ENCODE peak calls at places on chromosomes 7 and 10, in five cellular contexts. A is mesenchymal stem cell, K is IMR-90, Y is neuronal stem cell, C is H1. W is an unnamed sample.

GRCh38 chr7:111098011-111098925 is 7.3 kb downstream of the LRRN3 start:
- DNase-seq in A (peak), K (peak), Y (no peak), C (no peak), W (peak)

GRCh38 chr10:132627736-132628512 is 90.3 kb downstream of the INPP5A start:
- DNase-seq in A (peak), K (peak), Y (no peak), C (no peak), W (peak)

GRCh38 chr7:26500749-26501352 is 209.2 kb downstream of the SNX10 start:
- DNase-seq in A (peak), K (peak), Y (no peak), C (no peak), W (peak)

GRCh38 chr7:38833329-38833728 is 75.7 kb downstream of the VPS41 start:
- DNase-seq in A (no peak), K (no peak), Y (no peak), C (no peak), W (peak)

GRCh38 chr10:84179059-84179710 is 5.6 kb downstream of the GPR15LG start:
- DNase-seq in A (peak), K (peak), Y (no peak), C (no peak), W (no peak)

GRCh38 chr10:97651773-97652172 is 11.3 kb downstream of the PI4K2A start:
- DNase-seq in A (peak), K (no peak), Y (no peak), C (no peak), W (peak)

GRCh38 chr7:108222236-108222892 is 92.2 kb upstream of the LAMB4 start:
- DNase-seq in A (peak), K (peak), Y (no peak), C (no peak), W (peak)

GRCh38 chr7:157710396-157710795 is 373.6 kb downstream of the DNAJB6 start:
- DNase-seq in A (no peak), K (no peak), Y (no peak), C (no peak), W (no peak)

GRCh38 chr7:103685646-103686418 is 239.8 kb upstream of the SLC26A5 start:
- DNase-seq in A (no peak), K (no peak), Y (no peak), C (no peak), W (no peak)

GRCh38 chr10:44419790-44420549 is 35.1 kb upstream of the CXCL12 start:
- DNase-seq in A (no peak), K (no peak), Y (no peak), C (no peak), W (no peak)

GRCh38 chr10:126264089-126265018 is 123.9 kb downstream of the ADAM12 start:
- DNase-seq in A (no peak), K (no peak), Y (no peak), C (no peak), W (no peak)

GRCh38 chr7:38190010-38190409 is 12.0 kb downstream of the STARD3NL start:
- DNase-seq in A (no peak), K (peak), Y (no peak), C (no peak), W (no peak)

GRCh38 chr10:132204781-132205473 is 18.2 kb downstream of the DPYSL4 start:
- DNase-seq in A (no peak), K (no peak), Y (no peak), C (peak), W (no peak)

GRCh38 chr10:114920459-114920858 is 17.5 kb upstream of the TRUB1 start:
- DNase-seq in A (no peak), K (no peak), Y (no peak), C (no peak), W (no peak)

GRCh38 chr7:135211179-135211945 is at the start of gene WDR91:
- DNase-seq in A (peak), K (peak), Y (peak), C (peak), W (peak)

GRCh38 chr10:112996462-112996861 is 46.4 kb downstream of the TCF7L2 start:
- DNase-seq in A (no peak), K (no peak), Y (no peak), C (no peak), W (no peak)

GRCh38 chr10:47403401-47404318 is 19.6 kb upstream of the ZNF488 start:
- DNase-seq in A (peak), K (peak), Y (no peak), C (peak), W (peak)

GRCh38 chr7:119935418-119936025 is 337.5 kb upstream of the KCND2 start:
- DNase-seq in A (peak), K (peak), Y (peak), C (no peak), W (peak)

DNA sequence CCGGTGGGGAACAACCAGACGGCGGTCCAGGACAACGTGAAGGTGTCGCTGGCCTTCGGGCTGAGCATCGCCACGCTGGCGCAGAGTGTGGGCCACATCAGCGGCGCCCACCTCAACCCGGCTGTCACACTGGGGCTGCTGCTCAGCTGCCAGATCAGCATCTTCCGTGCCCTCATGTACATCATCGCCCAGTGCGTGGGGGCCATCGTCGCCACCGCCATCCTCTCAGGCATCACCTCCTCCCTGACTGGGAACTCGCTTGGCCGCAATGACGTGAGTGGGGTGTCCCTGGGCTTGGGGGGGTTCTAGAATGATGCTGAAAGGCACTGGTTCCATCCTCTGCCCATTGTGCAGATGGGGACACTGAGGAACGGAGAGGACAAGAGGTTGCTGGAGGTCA is 368 bp downstream of the AQP1 start:
- DNase-seq in A (no peak), K (no peak), Y (no peak), C (no peak), W (no peak)
- H3K4me3 ChIP-seq in A (peak), K (no peak), Y (no peak), C (no peak), W (no peak)

DNA sequence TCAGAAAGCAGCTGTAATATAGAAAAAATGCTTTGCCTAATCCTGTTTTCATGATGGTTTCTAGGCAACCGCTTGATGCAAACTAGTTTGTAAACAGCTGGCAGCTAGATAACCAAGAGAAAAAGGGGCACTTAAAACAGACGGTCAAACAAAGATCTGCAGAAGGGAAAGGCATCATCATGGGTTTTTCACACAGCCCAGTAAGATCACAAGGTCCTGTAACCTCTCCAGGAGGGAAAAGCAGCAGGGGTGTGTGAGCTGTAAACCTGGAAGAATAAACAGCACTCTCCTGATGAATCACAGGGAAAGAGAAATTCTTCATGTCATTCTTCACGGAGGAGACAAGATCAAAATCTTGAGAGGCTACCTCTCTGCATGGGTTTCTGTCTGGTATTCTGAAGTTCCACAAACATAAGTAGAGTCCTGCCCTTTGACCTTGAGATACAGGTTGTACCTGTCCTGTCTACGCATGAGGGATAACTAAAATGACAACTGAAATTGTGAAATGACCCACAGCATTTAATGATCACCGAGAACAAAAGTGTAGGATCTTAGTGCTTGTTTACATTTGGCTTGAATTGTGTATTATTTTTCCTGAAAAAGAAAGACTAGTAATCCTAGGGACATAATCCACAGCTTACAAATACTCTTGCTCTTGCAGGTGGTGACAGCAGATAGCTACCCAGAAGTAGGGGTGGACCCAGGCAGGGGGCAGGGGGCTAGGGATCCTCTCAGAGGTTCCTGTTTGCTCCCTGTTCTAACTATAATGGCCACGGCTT is 48.0 kb downstream of the CREB3L2 start:
- DNase-seq in A (peak), K (peak), Y (no peak), C (no peak), W (peak)
- H2BK120ac ChIP-seq in A (no peak), K (peak), Y (no peak), C (no peak), W (no peak)

DNA sequence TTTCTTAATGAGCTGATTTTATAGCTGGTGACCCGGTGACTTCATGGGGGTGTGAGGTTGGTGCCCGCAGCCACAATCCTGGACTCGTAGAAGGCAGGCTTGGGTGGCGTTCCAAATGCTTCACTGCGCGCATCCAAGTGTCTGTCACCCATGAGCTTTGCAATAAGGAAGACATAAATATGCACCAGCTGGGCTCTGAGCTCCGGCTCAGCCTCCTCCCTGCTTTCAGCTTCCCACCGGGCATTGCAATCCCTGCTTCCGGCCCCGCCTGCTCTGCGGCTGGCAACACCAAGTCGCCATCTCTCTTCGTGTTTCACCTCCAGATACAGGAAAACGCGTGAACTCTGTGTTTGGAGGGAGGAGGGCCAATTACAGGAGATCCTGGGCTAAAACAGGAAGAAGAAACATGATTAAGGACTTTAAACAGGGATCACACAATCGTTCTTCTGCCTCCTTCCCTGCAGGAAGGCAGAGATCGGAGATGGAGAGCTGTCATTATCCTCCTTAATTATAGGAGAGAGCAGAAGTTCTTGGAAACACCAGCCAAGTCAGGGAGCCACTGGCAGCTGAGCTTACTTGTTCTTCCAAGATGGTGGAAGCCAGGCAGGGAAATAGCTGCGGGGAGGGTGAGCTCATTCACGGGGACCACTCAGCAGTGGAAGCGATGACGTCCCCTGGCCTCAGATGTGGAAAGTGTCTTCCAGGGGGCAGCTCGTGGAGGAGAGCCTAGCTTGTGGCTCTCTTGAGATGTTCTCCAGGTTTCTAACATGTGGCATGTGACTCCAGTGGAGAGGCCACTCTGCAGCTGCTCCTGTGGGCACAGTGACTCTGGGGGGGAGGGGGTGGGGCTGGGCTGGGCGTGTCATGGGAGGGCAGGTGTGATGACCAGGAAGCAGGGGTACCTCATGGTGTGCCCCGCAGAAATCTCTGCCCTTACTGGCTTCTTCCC is 134.9 kb downstream of the CAMK1D start:
- DNase-seq in A (no peak), K (no peak), Y (no peak), C (no peak), W (no peak)
- H2BK15ac ChIP-seq in A (no peak), K (no peak), Y (no peak), C (no peak), W (no peak)

GRCh38 chr7:6260291-6261183 is 11.9 kb downstream of the CYTH3 start:
- DNase-seq in A (no peak), K (no peak), Y (no peak), C (peak), W (no peak)

GRCh38 chr7:6258440-6259182 is 13.8 kb downstream of the CYTH3 start:
- DNase-seq in A (peak), K (peak), Y (no peak), C (peak), W (peak)

GRCh38 chr7:6256709-6257535 is 15.5 kb downstream of the CYTH3 start:
- DNase-seq in A (peak), K (peak), Y (no peak), C (peak), W (no peak)

GRCh38 chr7:6257602-6258001 is 14.8 kb downstream of the CYTH3 start:
- DNase-seq in A (no peak), K (no peak), Y (no peak), C (no peak), W (no peak)

DNA sequence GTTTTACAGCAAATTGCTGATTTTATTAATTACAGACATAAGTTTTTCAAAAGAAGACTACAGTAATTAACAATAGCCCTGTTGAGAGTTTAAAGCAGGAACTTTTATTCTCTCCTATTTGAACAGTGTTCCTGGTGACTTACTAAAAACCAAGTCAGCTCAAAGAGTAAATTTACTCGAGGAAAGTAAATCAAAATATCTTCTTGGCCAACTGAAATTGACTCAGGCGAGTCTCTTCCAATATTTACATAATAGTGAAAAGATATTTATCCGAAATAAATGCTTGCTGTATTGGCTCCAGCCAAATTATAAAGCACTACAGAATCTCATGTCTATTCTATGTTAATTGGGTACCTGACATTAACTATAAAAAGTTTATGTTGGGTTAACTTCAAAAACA is 13.2 kb downstream of the CYTH3 start:
- DNase-seq in A (no peak), K (no peak), Y (no peak), C (no peak), W (no peak)
- H3K4me3 ChIP-seq in A (peak), K (no peak), Y (no peak), C (no peak), W (no peak)

GRCh38 chr10:3228610-3228945 is 56.0 kb upstream of the PITRM1 start:
- DNase-seq in A (no peak), K (no peak), Y (no peak), C (no peak), W (no peak)
- H2BK120ac ChIP-seq in A (no peak), K (peak), Y (no peak), C (no peak), W (no peak)

GRCh38 chr10:14244801-14245211 is 85.9 kb downstream of the FRMD4A start:
- DNase-seq in A (peak), K (peak), Y (no peak), C (no peak), W (peak)
- H2BK15ac ChIP-seq in A (no peak), K (peak), Y (no peak), C (no peak), W (no peak)

W was measured in mesendoderm.